ENCODE peak calls at places on chromosomes 4 and X, in nine cellular contexts. I is GM10248; L is neural crest cell; J is SJSA1; K is PC-9; S is left ventricle myocardium inferior; Q is astrocyte of the cerebellum; R is substantia nigra; Z is stimulated activated CD8-positive, alpha-beta memory T cell treated with anti-CD3 and anti-CD28 coated beads, Interleukin-7, amount 100 ng/mL, for 1 hour. D is an unnamed sample.

GRCh38 chrX:150680974-150681373 is 12.2 kb upstream of the MTMR1 start:
- DNase-seq in I (peak; percentile 12), L (no peak), J (no peak), K (no peak), S (no peak), Q (peak; percentile 9), R (no peak), Z (no peak), D (peak; percentile 17)

GRCh38 chrX:44400588-44400987 is 57.1 kb upstream of the EFHC2 start:
- DNase-seq in I (no peak), L (no peak), J (peak; percentile 49), K (peak; percentile 64), S (no peak), Q (peak; percentile 70), R (no peak), Z (no peak), D (peak; percentile 20)

GRCh38 chr4:101556845-101557244 is 209.5 kb upstream of the PPP3CA start:
- DNase-seq in I (no peak), L (no peak), J (no peak), K (no peak), S (no peak), Q (no peak), R (no peak), Z (no peak), D (no peak)

GRCh38 chr4:186693159-186693815 is 30.4 kb downstream of the FAT1 start:
- DNase-seq in I (no peak), L (no peak), J (peak; percentile 94), K (no peak), S (peak; percentile 45), Q (peak; percentile 62), R (no peak), Z (no peak), D (no peak)

GRCh38 chr4:1049591-1049905 is 38.1 kb downstream of the FGFRL1 start:
- DNase-seq in I (no peak), L (no peak), J (no peak), K (no peak), S (peak; percentile 13), Q (no peak), R (no peak), Z (no peak), D (no peak)

GRCh38 chr4:31755751-31756150 is 1035.6 kb downstream of the PCDH7 start:
- DNase-seq in I (no peak), L (no peak), J (no peak), K (no peak), S (no peak), Q (no peak), R (no peak), Z (no peak), D (no peak)

GRCh38 chr4:174284181-174284886 is 623 bp downstream of the CEP44 start:
- DNase-seq in I (no peak), L (no peak), J (no peak), K (peak; percentile 43), S (no peak), Q (peak; percentile 8), R (no peak), Z (no peak), D (peak; percentile 67)

GRCh38 chr4:3527101-3527913 is 4.9 kb downstream of the LRPAP1 start:
- DNase-seq in I (no peak), L (no peak), J (peak; percentile 18), K (no peak), S (no peak), Q (no peak), R (no peak), Z (no peak), D (no peak)

GRCh38 chr4:126582737-126583136 is 1050.0 kb upstream of the INTU start:
- DNase-seq in I (no peak), L (no peak), J (peak; percentile 33), K (no peak), S (no peak), Q (no peak), R (no peak), Z (no peak), D (no peak)

GRCh38 chr4:20565075-20565721 is 135.1 kb upstream of the PACRGL start:
- DNase-seq in I (no peak), L (no peak), J (no peak), K (no peak), S (no peak), Q (peak; percentile 86), R (no peak), Z (no peak), D (no peak)

GRCh38 chr4:55553442-55553841 is 6.7 kb upstream of the CLOCK start:
- DNase-seq in I (no peak), L (no peak), J (peak; percentile 72), K (no peak), S (no peak), Q (no peak), R (no peak), Z (no peak), D (no peak)

GRCh38 chr4:186592450-186592849 is 37.1 kb upstream of the MTNR1A start:
- DNase-seq in I (no peak), L (no peak), J (no peak), K (no peak), S (no peak), Q (no peak), R (no peak), Z (no peak), D (no peak)

GRCh38 chr4:61277785-61278184 is 77.7 kb downstream of the ADGRL3 start:
- DNase-seq in I (no peak), L (no peak), J (no peak), K (no peak), S (no peak), Q (no peak), R (no peak), Z (no peak), D (no peak)

GRCh38 chr4:154417358-154417673 is 74.3 kb downstream of the DCHS2 start:
- DNase-seq in I (no peak), L (no peak), J (no peak), K (no peak), S (no peak), Q (no peak), R (no peak), Z (no peak), D (no peak)

GRCh38 chr4:31998807-31999206 is 1278.6 kb downstream of the PCDH7 start:
- DNase-seq in I (no peak), L (no peak), J (no peak), K (no peak), S (no peak), Q (no peak), R (no peak), Z (no peak), D (no peak)

GRCh38 chr4:155837203-155837796 is 28.8 kb downstream of the ASIC5 start:
- DNase-seq in I (no peak), L (no peak), J (no peak), K (no peak), S (no peak), Q (no peak), R (no peak), Z (no peak), D (no peak)

GRCh38 chrX:123171781-123172180 is 12.3 kb upstream of the GRIA3 start:
- DNase-seq in I (no peak), L (no peak), J (no peak), K (no peak), S (no peak), Q (no peak), R (no peak), Z (no peak), D (no peak)

GRCh38 chr4:98741952-98742351 is 83.5 kb upstream of the TSPAN5 start:
- DNase-seq in I (no peak), L (no peak), J (no peak), K (no peak), S (no peak), Q (no peak), R (no peak), Z (no peak), D (no peak)

GRCh38 chr4:109702950-109703663 is at the start of gene CASP6:
- DNase-seq in I (peak; percentile 86), L (peak; percentile 71), J (peak; percentile 74), K (peak; percentile 49), S (peak; percentile 90), Q (peak; percentile 32), R (peak; percentile 57), Z (peak; percentile 46), D (peak; percentile 43)

GRCh38 chrX:47030339-47030738 is 47.9 kb upstream of the RGN start:
- DNase-seq in I (peak; percentile 44), L (peak; percentile 41), J (no peak), K (peak; percentile 49), S (no peak), Q (peak; percentile 59), R (no peak), Z (no peak), D (peak; percentile 22)

GRCh38 chrX:149825424-149825823 is 43.7 kb downstream of the MAGEA9 start:
- DNase-seq in I (no peak), L (peak; percentile 26), J (peak; percentile 48), K (no peak), S (peak; percentile 16), Q (no peak), R (no peak), Z (peak; percentile 18), D (no peak)

GRCh38 chrX:110408949-110409588 is 50.4 kb downstream of the RTL9 start:
- DNase-seq in I (no peak), L (no peak), J (no peak), K (no peak), S (no peak), Q (no peak), R (no peak), Z (no peak), D (no peak)

GRCh38 chr4:23382880-23383279 is 507.0 kb downstream of the PPARGC1A start:
- DNase-seq in I (no peak), L (no peak), J (no peak), K (peak; percentile 40), S (no peak), Q (no peak), R (no peak), Z (no peak), D (no peak)

GRCh38 chrX:140163376-140164159 is 198.2 kb upstream of the CXorf66 start:
- DNase-seq in I (no peak), L (no peak), J (no peak), K (no peak), S (no peak), Q (peak; percentile 79), R (no peak), Z (no peak), D (no peak)

GRCh38 chr4:85669204-85669603 is 194.3 kb downstream of the ARHGAP24 start:
- DNase-seq in I (no peak), L (no peak), J (no peak), K (no peak), S (no peak), Q (no peak), R (no peak), Z (no peak), D (no peak)

GRCh38 chr4:120829113-120829831 is 93.3 kb downstream of the PRDM5 start:
- DNase-seq in I (no peak), L (no peak), J (no peak), K (no peak), S (no peak), Q (no peak), R (no peak), Z (no peak), D (no peak)

GRCh38 chr4:56250801-56251200 is 136.5 kb downstream of the AASDH start:
- DNase-seq in I (no peak), L (no peak), J (no peak), K (no peak), S (no peak), Q (no peak), R (no peak), Z (no peak), D (no peak)

GRCh38 chrX:139554991-139555675 is 24.6 kb downstream of the F9 start:
- DNase-seq in I (no peak), L (no peak), J (no peak), K (no peak), S (no peak), Q (no peak), R (no peak), Z (no peak), D (no peak)

GRCh38 chr4:128394778-128395177 is 107.2 kb upstream of the PGRMC2 start:
- DNase-seq in I (no peak), L (no peak), J (no peak), K (no peak), S (no peak), Q (no peak), R (no peak), Z (no peak), D (no peak)

GRCh38 chr4:25029479-25030282 is 1.1 kb downstream of the LGI2 start:
- DNase-seq in I (no peak), L (no peak), J (no peak), K (no peak), S (no peak), Q (no peak), R (no peak), Z (no peak), D (no peak)

GRCh38 chr4:148034821-148035220 is 302.9 kb downstream of the ARHGAP10 start:
- DNase-seq in I (no peak), L (no peak), J (no peak), K (no peak), S (no peak), Q (no peak), R (no peak), Z (no peak), D (no peak)